ENCODE peak calls at places on chromosomes 11 and 22, in eight cellular contexts. U is heart right ventricle, G is lower lobe of right lung, S is IMR-90, J is A673, Q is GM23338, X is cardiac muscle cell, C is thoracic aorta. A is an unnamed sample.

GRCh38 chr11:111021131-111021530 is 224.4 kb upstream of the POU2AF2 start:
- DNase-seq in U (no peak), G (no peak), S (no peak), J (no peak), Q (peak; percentile 24), X (no peak), C (no peak), A (no peak)

GRCh38 chr11:108872781-108873291 is 208.0 kb downstream of the DDX10 start:
- DNase-seq in U (no peak), G (no peak), S (peak; percentile 15), J (no peak), Q (no peak), X (no peak), C (no peak), A (no peak)

GRCh38 chr11:119248750-119249670 is 42.9 kb downstream of the CBL start:
- DNase-seq in U (no peak), G (no peak), S (no peak), J (no peak), Q (no peak), X (no peak), C (no peak), A (no peak)

GRCh38 chr11:72493426-72494108 is 59.2 kb upstream of the CLPB start:
- DNase-seq in U (no peak), G (no peak), S (no peak), J (no peak), Q (peak; percentile 34), X (peak; percentile 36), C (no peak), A (no peak)

GRCh38 chr11:102600666-102601065 is 24.5 kb downstream of the MMP20 start:
- DNase-seq in U (no peak), G (no peak), S (no peak), J (no peak), Q (no peak), X (no peak), C (no peak), A (no peak)

GRCh38 chr11:19790831-19791552 is 78.4 kb downstream of the NAV2 start:
- DNase-seq in U (no peak), G (no peak), S (no peak), J (no peak), Q (peak; percentile 93), X (no peak), C (no peak), A (no peak)

GRCh38 chr11:34996958-34997357 is 80.5 kb downstream of the PDHX start:
- DNase-seq in U (no peak), G (no peak), S (no peak), J (no peak), Q (no peak), X (no peak), C (no peak), A (no peak)

GRCh38 chr11:79092791-79093313 is 348.0 kb downstream of the TENM4 start:
- DNase-seq in U (no peak), G (no peak), S (peak; percentile 100), J (peak; percentile 49), Q (no peak), X (peak; percentile 99), C (no peak), A (no peak)

GRCh38 chr11:72625746-72626636 is 48.2 kb downstream of the PDE2A start:
- DNase-seq in U (peak; percentile 72), G (peak; percentile 62), S (peak; percentile 27), J (no peak), Q (peak; percentile 38), X (peak; percentile 66), C (no peak), A (no peak)

GRCh38 chr11:10899542-10899830 is 41.6 kb upstream of the ZBED5 start:
- DNase-seq in U (peak; percentile 57), G (peak; percentile 58), S (no peak), J (no peak), Q (no peak), X (no peak), C (peak; percentile 20), A (no peak)

GRCh38 chr22:19524170-19525115 is at the start of gene CLDN5:
- DNase-seq in U (peak; percentile 69), G (peak; percentile 60), S (no peak), J (peak; percentile 53), Q (peak; percentile 82), X (peak; percentile 36), C (no peak), A (no peak)

GRCh38 chr11:78514922-78515502 is 59.7 kb downstream of the NARS2 start:
- DNase-seq in U (no peak), G (no peak), S (no peak), J (no peak), Q (peak; percentile 44), X (no peak), C (no peak), A (no peak)

GRCh38 chr22:29205598-29206371 is at the start of gene EMID1:
- DNase-seq in U (peak; percentile 48), G (peak; percentile 59), S (peak; percentile 9), J (peak; percentile 51), Q (peak; percentile 67), X (peak; percentile 43), C (no peak), A (no peak)
- H3K4me1 ChIP-seq in U (peaks cover 30% of the 10 kb centered on the region), G (peaks cover 42% of the 10 kb centered on the region), S (peaks cover 9% of the 10 kb centered on the region), J (peaks cover 19% of the 10 kb centered on the region), Q (peaks cover 14% of the 10 kb centered on the region), X (no peaks in the 10 kb centered on the region), C (peaks cover 3% of the 10 kb centered on the region), A (peaks cover 13% of the 10 kb centered on the region)

GRCh38 chr11:113874920-113875413 is 405 bp downstream of the USP28 start:
- DNase-seq in U (no peak), G (no peak), S (peak; percentile 35), J (no peak), Q (peak; percentile 40), X (no peak), C (no peak), A (no peak)
- TF ChIP-seq CTCF in U (peak; percentile 18), G (peak; percentile 33), S (no peak), J (peak; percentile 12), Q (no peak), X (no peak), C (no peak), A (no peak)

DNA sequence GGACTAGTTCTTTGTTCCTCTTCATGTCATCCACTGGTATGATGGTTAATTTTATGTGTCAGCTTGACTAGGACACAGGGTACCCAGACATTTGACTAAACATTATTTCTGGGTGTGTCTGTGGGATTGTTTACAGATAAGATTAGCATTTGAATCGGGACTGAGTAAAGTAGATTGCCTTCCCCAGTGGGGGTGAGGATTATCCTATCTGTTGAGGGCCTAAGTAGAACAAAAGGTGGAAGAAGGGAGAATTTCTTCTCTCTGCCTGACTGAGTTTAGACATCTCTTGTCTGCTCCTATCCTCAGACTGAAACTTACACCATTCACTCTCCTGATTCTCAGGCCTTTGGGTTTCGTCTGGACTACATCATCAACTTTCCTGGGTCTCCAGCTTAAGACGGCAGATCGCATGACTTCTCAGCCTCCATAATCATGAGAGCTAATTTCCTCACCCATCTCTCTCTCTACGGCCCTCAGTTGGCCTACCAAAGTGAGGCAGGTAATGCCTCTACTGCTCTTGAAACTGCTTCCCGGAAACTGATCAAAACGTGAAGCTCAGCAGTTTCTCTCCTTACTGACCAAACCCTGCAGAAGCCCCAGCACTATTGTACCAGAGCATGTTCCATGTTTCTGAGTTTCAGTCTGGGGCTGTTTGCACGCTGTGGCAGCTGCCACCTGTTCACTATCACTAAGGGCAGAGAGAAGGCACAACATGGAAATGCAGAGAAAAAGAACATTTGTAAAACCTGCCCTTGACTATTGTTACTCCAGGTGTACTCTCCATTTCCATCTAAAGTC is 95.4 kb downstream of the NXPE2 start:
- DNase-seq in U (no peak), G (no peak), S (no peak), J (no peak), Q (peak; percentile 17), X (no peak), C (no peak), A (no peak)
- H3K27ac ChIP-seq in U (no peak overlapping the region), G (no peak overlapping the region), S (no peak overlapping the region), J (no peak overlapping the region), Q (no peak overlapping the region), X (no peak overlapping the region), C (no peak overlapping the region), A (no peak overlapping the region)

GRCh38 chr11:64858467-64859401 is 14.3 kb upstream of the CDC42BPG start:
- DNase-seq in U (peak; percentile 65), G (no peak), S (no peak), J (no peak), Q (no peak), X (no peak), C (no peak), A (peak; percentile 85)
- H3K4me1 ChIP-seq in U (peaks cover 93% of the 10 kb centered on the region), G (peaks cover 100% of the 10 kb centered on the region), S (peaks cover 41% of the 10 kb centered on the region), J (peaks cover 22% of the 10 kb centered on the region), Q (peaks cover 15% of the 10 kb centered on the region), X (peaks cover 11% of the 10 kb centered on the region), C (peaks cover 75% of the 10 kb centered on the region), A (peaks cover 100% of the 10 kb centered on the region)

GRCh38 chr11:69013009-69013951 is at the start of gene MRGPRF:
- DNase-seq in U (peak; percentile 92), G (peak; percentile 75), S (peak; percentile 91), J (peak; percentile 88), Q (peak; percentile 66), X (peak; percentile 74), C (peak; percentile 91), A (no peak)
- TF ChIP-seq CTCF in U (peak; percentile 62), G (peak; percentile 36), S (peak; percentile 78), J (peak; percentile 59), Q (peak; percentile 42), X (peak; percentile 51), C (peak; percentile 72), A (no peak)

GRCh38 chr22:42194104-42194851 is 63.7 kb upstream of the CYP2D6 start:
- DNase-seq in U (no peak), G (no peak), S (no peak), J (no peak), Q (no peak), X (no peak), C (no peak), A (no peak)

GRCh38 chr22:42194953-42195352 is 64.3 kb upstream of the CYP2D6 start:
- DNase-seq in U (no peak), G (no peak), S (no peak), J (no peak), Q (no peak), X (no peak), C (no peak), A (no peak)

GRCh38 chr22:42189761-42190160 is 59.2 kb upstream of the CYP2D6 start:
- DNase-seq in U (no peak), G (no peak), S (no peak), J (no peak), Q (no peak), X (no peak), C (no peak), A (no peak)

GRCh38 chr22:42190274-42190673 is 59.7 kb upstream of the CYP2D6 start:
- DNase-seq in U (no peak), G (no peak), S (no peak), J (no peak), Q (no peak), X (no peak), C (no peak), A (no peak)

DNA sequence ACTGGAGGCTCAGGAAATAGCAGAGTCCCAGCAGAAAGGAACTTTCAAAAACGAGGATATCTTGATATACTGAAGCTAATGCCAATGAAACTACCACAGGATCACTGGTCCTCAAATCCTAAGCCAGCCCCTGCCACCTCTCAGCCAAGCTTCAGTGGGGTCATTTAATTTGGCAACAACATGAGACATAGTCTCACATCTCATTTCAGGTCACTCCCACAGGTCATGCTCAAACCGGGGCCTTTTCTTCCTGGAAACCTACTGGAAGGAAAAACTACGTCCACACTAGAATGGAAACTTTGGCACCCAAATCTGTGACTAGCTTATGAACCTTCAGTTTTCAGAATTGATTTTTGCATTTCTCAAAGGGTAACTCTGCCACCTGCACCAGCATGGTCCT is 61.9 kb upstream of the CYP2D6 start:
- DNase-seq in U (no peak), G (no peak), S (no peak), J (no peak), Q (no peak), X (no peak), C (no peak), A (no peak)
- H3K27ac ChIP-seq in U (no peak overlapping the region), G (no peak overlapping the region), S (no peak overlapping the region), J (no peak overlapping the region), Q (no peak overlapping the region), X (no peak overlapping the region), C (no peak overlapping the region), A (no peak overlapping the region)

A was measured in CD8-positive, alpha-beta T cell.